ENCODE peak calls at places on chromosomes 13 and 19, in four cellular contexts. W is CD8-positive, alpha-beta memory T cell; T is stimulated activated CD4-positive, alpha-beta T cell treated with anti-CD3 and anti-CD28 coated beads, TNF-alpha, amount 100 ng/mL, for 48 hours; I is fibroblast of the aortic adventitia. Y is an unnamed sample.
A peak's percentile ranks its signal among the peaks of the same experiment; 100 is the strongest.

GRCh38 chr13:23847545-23847944 is 41.7 kb downstream of the MIPEP start:
- DNase-seq in W (no peak), T (no peak), I (no peak), Y (no peak)

GRCh38 chr13:66888698-66889097 is 341.4 kb downstream of the PCDH9 start:
- DNase-seq in W (no peak), T (no peak), I (no peak), Y (no peak)

GRCh38 chr19:32599258-32599657 is 18.3 kb downstream of the PDCD5 start:
- DNase-seq in W (no peak), T (no peak), I (no peak), Y (no peak)

GRCh38 chr13:23466144-23467002 is 32.9 kb upstream of the SACS start:
- DNase-seq in W (peak; percentile 61), T (peak; percentile 27), I (peak; percentile 86), Y (peak; percentile 61)

GRCh38 chr13:92626274-92626673 is 600.3 kb upstream of the GPC6 start:
- DNase-seq in W (no peak), T (no peak), I (no peak), Y (no peak)

GRCh38 chr13:99908129-99908805 is 63.3 kb downstream of the ZIC5 start:
- DNase-seq in W (no peak), T (no peak), I (peak; percentile 6), Y (no peak)

GRCh38 chr19:45250832-45251451 is at the start of gene MARK4:
- DNase-seq in W (peak; percentile 36), T (peak; percentile 30), I (peak; percentile 35), Y (peak; percentile 41)

GRCh38 chr19:40744554-40745401 is 5.5 kb downstream of the ACTMAP start:
- DNase-seq in W (peak; percentile 33), T (no peak), I (no peak), Y (no peak)

GRCh38 chr19:46717716-46718143 is 816 bp upstream of the PRKD2 start:
- DNase-seq in W (no peak), T (no peak), I (no peak), Y (no peak)

GRCh38 chr13:26257049-26257448 is 3.1 kb downstream of the CDK8 start:
- DNase-seq in W (no peak), T (no peak), I (no peak), Y (no peak)

GRCh38 chr19:50573741-50574461 is 5.7 kb upstream of the LRRC4B start:
- DNase-seq in W (no peak), T (no peak), I (no peak), Y (no peak)

GRCh38 chr19:45340899-45341453 is 426 bp downstream of the KLC3 start:
- DNase-seq in W (no peak), T (no peak), I (peak; percentile 18), Y (peak; percentile 33)

GRCh38 chr13:105984236-105984635 is 551.2 kb downstream of the EFNB2 start:
- DNase-seq in W (no peak), T (no peak), I (no peak), Y (no peak)

GRCh38 chr19:41225238-41226052 is 6.4 kb downstream of the AXL start:
- DNase-seq in W (no peak), T (peak; percentile 19), I (peak; percentile 99), Y (peak; percentile 35)

GRCh38 chr19:39031368-39032163 is 783 bp downstream of the FBXO27 start:
- DNase-seq in W (peak; percentile 67), T (peak; percentile 72), I (peak; percentile 34), Y (peak; percentile 93)

GRCh38 chr19:4051175-4052101 is 15.3 kb downstream of the ZBTB7A start:
- DNase-seq in W (no peak), T (no peak), I (peak; percentile 43), Y (no peak)

GRCh38 chr19:44891016-44891882 is at the start of gene TOMM40:
- DNase-seq in W (no peak), T (peak; percentile 99), I (no peak), Y (no peak)

GRCh38 chr13:46184277-46184699 is 2.3 kb upstream of the LCP1 start:
- DNase-seq in W (peak; percentile 74), T (no peak), I (no peak), Y (no peak)

GRCh38 chr13:51981355-51981754 is 29.9 kb downstream of the ATP7B start:
- DNase-seq in W (no peak), T (no peak), I (no peak), Y (no peak)

GRCh38 chr19:38303517-38304351 is at the start of gene C19orf33:
- DNase-seq in W (no peak), T (no peak), I (no peak), Y (peak; percentile 56)

GRCh38 chr13:41411536-41411935 is 45.8 kb upstream of the RGCC start:
- DNase-seq in W (peak; percentile 23), T (no peak), I (peak; percentile 66), Y (no peak)

GRCh38 chr19:13401388-13401787 is 104.9 kb downstream of the CACNA1A start:
- DNase-seq in W (no peak), T (no peak), I (peak; percentile 30), Y (no peak)

GRCh38 chr19:16601378-16602052 is 26.5 kb downstream of the MED26 start:
- DNase-seq in W (no peak), T (no peak), I (no peak), Y (no peak)

GRCh38 chr19:45187421-45188100 is 9.0 kb downstream of the BLOC1S3 start:
- DNase-seq in W (peak; percentile 56), T (no peak), I (no peak), Y (no peak)

GRCh38 chr13:50400035-50400726 is 384.9 kb downstream of the KCNRG start:
- DNase-seq in W (no peak), T (no peak), I (peak; percentile 62), Y (no peak)

GRCh38 chr13:100611678-100612492 is 23.3 kb upstream of the GGACT start:
- DNase-seq in W (no peak), T (no peak), I (no peak), Y (peak; percentile 69)

GRCh38 chr13:104206450-104207044 is 1140.3 kb upstream of the SLC10A2 start:
- DNase-seq in W (no peak), T (no peak), I (no peak), Y (no peak)

GRCh38 chr19:5931251-5931650 is 17.2 kb downstream of the CAPS start:
- DNase-seq in W (no peak), T (no peak), I (no peak), Y (no peak)

GRCh38 chr13:27018230-27018875 is 153.3 kb downstream of the USP12 start:
- DNase-seq in W (no peak), T (no peak), I (no peak), Y (peak; percentile 21)

GRCh38 chr19:6480843-6481415 is 658 bp downstream of the DENND1C start:
- DNase-seq in W (no peak), T (no peak), I (no peak), Y (no peak)

GRCh38 chr19:57280913-57281425 is 684 bp downstream of the ZNF460 start:
- DNase-seq in W (peak; percentile 48), T (no peak), I (peak; percentile 15), Y (no peak)

GRCh38 chr13:30618186-30618937 is 642 bp downstream of the USPL1 start:
- DNase-seq in W (no peak), T (no peak), I (no peak), Y (no peak)

GRCh38 chr19:19162495-19162894 is 7.6 kb downstream of the MEF2B start:
- DNase-seq in W (no peak), T (no peak), I (no peak), Y (no peak)

GRCh38 chr19:9881720-9882119 is 46.6 kb downstream of the PIN1 start:
- DNase-seq in W (no peak), T (no peak), I (no peak), Y (no peak)

GRCh38 chr19:38741670-38742069 is 2.6 kb downstream of the CAPN12 start:
- DNase-seq in W (no peak), T (no peak), I (no peak), Y (no peak)

Y was measured in breast epithelium.